ENCODE peak calls at places on chromosome 4, in seven cellular contexts. W is endothelial cell, M is brain microvascular endothelial cell, G is heart right ventricle, Y is lower lobe of right lung, C is fibroblast of pulmonary artery, F is kidney. U is an unnamed sample.
A peak's percentile ranks its signal among the peaks of the same experiment; 100 is the strongest.

GRCh38 chr4:8238061-8238511 is 31.5 kb upstream of the HTRA3 start:
- DNase-seq in C (no peak), Y (peak; percentile 53), M (no peak), F (no peak), W (no peak), G (no peak), U (peak; percentile 69)

GRCh38 chr4:111154924-111155323 is 532.0 kb upstream of the PITX2 start:
- DNase-seq in F (peak; percentile 46), G (no peak), W (no peak), Y (no peak), C (no peak), M (no peak), U (no peak)

GRCh38 chr4:77177196-77177595 is 20.2 kb downstream of the CCNG2 start:
- DNase-seq in W (no peak), M (no peak), C (no peak), G (no peak), F (no peak), Y (no peak), U (no peak)

GRCh38 chr4:5969777-5970176 is 48.5 kb downstream of the C4orf50 start:
- DNase-seq in M (no peak), C (no peak), F (peak; percentile 46), Y (no peak), W (no peak), G (no peak), U (no peak)

GRCh38 chr4:152265149-152265621 is 270.7 kb downstream of the FBXW7 start:
- DNase-seq in M (peak; percentile 96), W (no peak), C (peak; percentile 87), G (no peak), Y (no peak), F (no peak), U (peak; percentile 98)

GRCh38 chr4:113760094-113760851 is 1.3 kb downstream of the CAMK2D start:
- DNase-seq in Y (peak; percentile 56), C (peak; percentile 65), G (no peak), M (peak; percentile 27), W (no peak), F (peak; percentile 69), U (peak; percentile 56)

GRCh38 chr4:1009647-1010521 is 1.5 kb upstream of the FGFRL1 start:
- DNase-seq in M (peak; percentile 20), F (peak; percentile 93), Y (peak; percentile 79), W (peak; percentile 78), C (peak; percentile 56), G (peak; percentile 59), U (peak; percentile 73)

GRCh38 chr4:83552085-83552484 is 16.2 kb downstream of the GPAT3 start:
- DNase-seq in W (no peak), G (no peak), M (no peak), F (no peak), Y (no peak), C (peak; percentile 31), U (peak; percentile 76)

GRCh38 chr4:83269256-83269655 is 15.3 kb downstream of the COQ2 start:
- DNase-seq in F (no peak), M (no peak), W (no peak), C (peak; percentile 27), Y (no peak), G (no peak), U (no peak)

GRCh38 chr4:80005863-80006262 is 67.2 kb downstream of the ANTXR2 start:
- DNase-seq in F (no peak), C (peak; percentile 29), Y (no peak), M (no peak), W (no peak), G (no peak), U (peak; percentile 89)

GRCh38 chr4:175306436-175306835 is 388.3 kb downstream of the ADAM29 start:
- DNase-seq in G (no peak), W (no peak), Y (no peak), C (no peak), M (no peak), F (no peak), U (no peak)

GRCh38 chr4:129326810-129327209 is 230.9 kb downstream of the C4orf33 start:
- DNase-seq in W (no peak), M (no peak), F (no peak), Y (no peak), C (no peak), G (no peak), U (no peak)

GRCh38 chr4:83125738-83126141 is 11.2 kb upstream of the PLAC8 start:
- DNase-seq in C (no peak), M (no peak), Y (no peak), G (no peak), W (no peak), F (no peak), U (no peak)

GRCh38 chr4:2415881-2416563 is 2.4 kb downstream of the ZFYVE28 start:
- DNase-seq in M (no peak), Y (no peak), C (no peak), W (no peak), G (no peak), F (no peak), U (no peak)

GRCh38 chr4:6049972-6050371 is 31.7 kb upstream of the C4orf50 start:
- DNase-seq in C (no peak), W (no peak), G (no peak), F (no peak), Y (no peak), M (no peak), U (no peak)

GRCh38 chr4:827209-828081 is 1.5 kb upstream of the CPLX1 start:
- DNase-seq in F (peak; percentile 58), Y (peak; percentile 22), W (no peak), C (no peak), M (no peak), G (no peak), U (no peak)

GRCh38 chr4:65865489-65865888 is 195.2 kb upstream of the EPHA5 start:
- DNase-seq in M (peak; percentile 7), W (peak; percentile 13), F (no peak), Y (no peak), C (peak; percentile 46), G (no peak), U (peak; percentile 52)

GRCh38 chr4:128424524-128425195 is 137.0 kb upstream of the PGRMC2 start:
- DNase-seq in W (no peak), M (no peak), G (no peak), C (peak; percentile 78), Y (no peak), F (no peak), U (peak; percentile 89)

GRCh38 chr4:176753049-176753448 is 39.7 kb downstream of the VEGFC start:
- DNase-seq in G (no peak), Y (no peak), C (peak; percentile 65), W (no peak), M (peak; percentile 89), F (no peak), U (peak; percentile 52)

GRCh38 chr4:53830511-53830910 is 233.9 kb downstream of the CHIC2 start:
- DNase-seq in W (no peak), M (no peak), Y (no peak), G (no peak), C (no peak), F (no peak), U (no peak)

GRCh38 chr4:188254211-188254610 is 115.0 kb downstream of the TRIML1 start:
- DNase-seq in C (no peak), W (no peak), G (no peak), M (peak; percentile 26), Y (no peak), F (no peak), U (no peak)

GRCh38 chr4:117417856-117418255 is 332.5 kb upstream of the TRAM1L1 start:
- DNase-seq in F (no peak), W (no peak), G (no peak), M (no peak), C (no peak), Y (no peak), U (peak; percentile 39)

GRCh38 chr4:39046243-39046642 is 14.0 kb upstream of the TMEM156 start:
- DNase-seq in F (no peak), W (no peak), M (peak; percentile 80), C (peak; percentile 54), G (no peak), Y (peak; percentile 49), U (peak; percentile 94)

GRCh38 chr4:3418029-3418762 is 23.6 kb upstream of the HGFAC start:
- DNase-seq in G (no peak), F (peak; percentile 55), M (no peak), Y (peak; percentile 36), C (no peak), W (no peak), U (peak; percentile 40)

GRCh38 chr4:181672751-181673150 is 570.5 kb upstream of the TENM3 start:
- DNase-seq in F (no peak), G (no peak), W (no peak), M (no peak), C (no peak), Y (no peak), U (no peak)

GRCh38 chr4:22240814-22241213 is 275.1 kb downstream of the ADGRA3 start:
- DNase-seq in C (no peak), Y (no peak), W (no peak), M (no peak), F (no peak), G (no peak), U (no peak)

GRCh38 chr4:42357325-42357724 is 40.0 kb upstream of the SHISA3 start:
- DNase-seq in M (no peak), W (no peak), G (no peak), F (peak; percentile 32), C (no peak), Y (no peak), U (no peak)
- TF ChIP-seq CTCF in M (no peak), W (no peak), G (no peak), F (no peak), C (no peak), Y (no peak), U (no peak)

GRCh38 chr4:100681289-100681688 is 163.5 kb upstream of the EMCN start:
- DNase-seq in W (no peak), G (no peak), M (no peak), F (no peak), Y (no peak), C (no peak), U (no peak)

GRCh38 chr4:100679926-100680325 is 162.1 kb upstream of the EMCN start:
- DNase-seq in F (no peak), W (no peak), Y (no peak), C (no peak), M (no peak), G (no peak), U (no peak)

GRCh38 chr4:100688368-100688767 is 170.5 kb upstream of the EMCN start:
- DNase-seq in W (no peak), G (no peak), Y (no peak), F (no peak), C (no peak), M (no peak), U (peak; percentile 44)

GRCh38 chr4:100682477-100683218 is 164.8 kb upstream of the EMCN start:
- DNase-seq in G (no peak), F (no peak), M (no peak), W (no peak), Y (no peak), C (no peak), U (no peak)
- TF ChIP-seq CTCF in G (no peak), F (no peak), M (no peak), W (no peak), Y (no peak), C (no peak), U (no peak)

GRCh38 chr4:58564695-58565094 is 1454.5 kb upstream of the IGFBP7 start:
- DNase-seq in F (no peak), C (no peak), W (no peak), Y (no peak), M (no peak), G (no peak), U (no peak)
- TF ChIP-seq CTCF in F (no peak), C (no peak), W (no peak), Y (no peak), M (no peak), G (no peak), U (no peak)

DNA sequence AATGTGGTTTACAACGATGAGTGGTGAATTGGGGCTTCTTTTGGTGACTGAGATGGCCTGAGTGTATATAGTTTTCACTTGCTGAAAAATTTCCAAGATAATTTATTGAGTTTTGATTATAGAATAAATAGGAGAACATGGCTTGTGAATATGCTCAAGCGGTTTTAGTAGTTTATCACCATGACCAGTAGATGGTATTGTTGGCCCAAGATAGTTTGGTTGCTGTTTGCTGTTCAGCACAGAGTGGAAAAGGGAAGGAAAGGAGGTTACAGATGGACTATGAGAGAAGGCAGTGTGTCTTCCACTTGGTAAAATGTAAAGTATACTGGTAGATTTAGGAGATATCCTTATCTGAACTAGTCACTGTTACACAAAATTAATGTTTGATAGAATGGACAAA is 55.8 kb upstream of the POU4F2 start:
- DNase-seq in F (no peak), G (no peak), C (peak; percentile 5), Y (no peak), W (peak; percentile 4), M (no peak), U (peak; percentile 30)
- TF ChIP-seq CTCF in F (no peak), G (no peak), C (no peak), Y (no peak), W (no peak), M (no peak), U (peak; percentile 17)